ENCODE peak calls at places on chromosomes 4 and X, in five cellular contexts. One of them, this sample, is unnamed.

GRCh38 chr4:23060776-23061175 is 368.0 kb downstream of the GBA3 start:
- DNase-seq in CD4-positive, CD25-positive, alpha-beta regulatory T cell: no peak
- DNase-seq in spleen: no peak
- DNase-seq in breast epithelium: no peak
- DNase-seq in body of pancreas: no peak
- DNase-seq in this sample: no peak

GRCh38 chr4:41303372-41304118 is 46.8 kb downstream of the UCHL1 start:
- DNase-seq in CD4-positive, CD25-positive, alpha-beta regulatory T cell: no peak
- DNase-seq in body of pancreas: no peak
- DNase-seq in spleen: no peak
- DNase-seq in breast epithelium: no peak
- DNase-seq in this sample: no peak

GRCh38 chr4:1776521-1777161 is 16.5 kb upstream of the FGFR3 start:
- DNase-seq in CD4-positive, CD25-positive, alpha-beta regulatory T cell: no peak
- DNase-seq in spleen: no peak
- DNase-seq in breast epithelium: no peak
- DNase-seq in body of pancreas: peak; percentile 65
- DNase-seq in this sample: no peak

GRCh38 chr4:112739442-112739841 is 102.5 kb downstream of the LARP7 start:
- DNase-seq in breast epithelium: no peak
- DNase-seq in body of pancreas: no peak
- DNase-seq in spleen: no peak
- DNase-seq in CD4-positive, CD25-positive, alpha-beta regulatory T cell: no peak
- DNase-seq in this sample: no peak

GRCh38 chr4:166594326-166594946 is 639.9 kb downstream of the SPOCK3 start:
- DNase-seq in body of pancreas: peak; percentile 53
- DNase-seq in CD4-positive, CD25-positive, alpha-beta regulatory T cell: no peak
- DNase-seq in spleen: no peak
- DNase-seq in breast epithelium: no peak
- DNase-seq in this sample: no peak

GRCh38 chrX:110853610-110854009 is 58.0 kb upstream of the CHRDL1 start:
- DNase-seq in breast epithelium: peak; percentile 61
- DNase-seq in body of pancreas: peak; percentile 57
- DNase-seq in CD4-positive, CD25-positive, alpha-beta regulatory T cell: no peak
- DNase-seq in spleen: no peak
- DNase-seq in this sample: no peak

GRCh38 chr4:47122592-47123291 is 91.4 kb downstream of the GABRB1 start:
- DNase-seq in spleen: no peak
- DNase-seq in body of pancreas: peak; percentile 59
- DNase-seq in breast epithelium: no peak
- DNase-seq in CD4-positive, CD25-positive, alpha-beta regulatory T cell: no peak
- DNase-seq in this sample: no peak

GRCh38 chr4:163300445-163300844 is 32.0 kb downstream of the NPY1R start:
- DNase-seq in spleen: no peak
- DNase-seq in CD4-positive, CD25-positive, alpha-beta regulatory T cell: no peak
- DNase-seq in breast epithelium: no peak
- DNase-seq in body of pancreas: no peak
- DNase-seq in this sample: no peak

GRCh38 chr4:172938870-172939269 is 229.7 kb upstream of the GALNT7 start:
- DNase-seq in CD4-positive, CD25-positive, alpha-beta regulatory T cell: no peak
- DNase-seq in breast epithelium: no peak
- DNase-seq in spleen: no peak
- DNase-seq in body of pancreas: no peak
- DNase-seq in this sample: no peak

GRCh38 chr4:56134272-56134671 is 185.5 kb downstream of the CEP135 start:
- DNase-seq in body of pancreas: peak; percentile 12
- DNase-seq in spleen: no peak
- DNase-seq in CD4-positive, CD25-positive, alpha-beta regulatory T cell: no peak
- DNase-seq in breast epithelium: no peak
- DNase-seq in this sample: peak; percentile 72

GRCh38 chr4:46387956-46388355 is 2.0 kb downstream of the GABRA2 start:
- DNase-seq in breast epithelium: no peak
- DNase-seq in body of pancreas: no peak
- DNase-seq in CD4-positive, CD25-positive, alpha-beta regulatory T cell: no peak
- DNase-seq in spleen: no peak
- DNase-seq in this sample: no peak

GRCh38 chr4:145482209-145483021 is 762 bp downstream of the SMAD1 start:
- DNase-seq in CD4-positive, CD25-positive, alpha-beta regulatory T cell: no peak
- DNase-seq in spleen: peak; percentile 80
- DNase-seq in body of pancreas: peak; percentile 62
- DNase-seq in breast epithelium: peak; percentile 55
- DNase-seq in this sample: peak; percentile 81

GRCh38 chrX:21373637-21374162 is 518 bp upstream of the CNKSR2 start:
- DNase-seq in CD4-positive, CD25-positive, alpha-beta regulatory T cell: peak; percentile 16
- DNase-seq in breast epithelium: no peak
- DNase-seq in spleen: no peak
- DNase-seq in body of pancreas: no peak
- DNase-seq in this sample: peak; percentile 75

GRCh38 chr4:182170417-182170935 is 72.7 kb upstream of the TENM3 start:
- DNase-seq in spleen: no peak
- DNase-seq in breast epithelium: no peak
- DNase-seq in CD4-positive, CD25-positive, alpha-beta regulatory T cell: no peak
- DNase-seq in body of pancreas: no peak
- DNase-seq in this sample: no peak

GRCh38 chr4:99816611-99817309 is at the start of gene DAPP1:
- DNase-seq in body of pancreas: peak; percentile 22
- DNase-seq in breast epithelium: peak; percentile 52
- DNase-seq in CD4-positive, CD25-positive, alpha-beta regulatory T cell: peak; percentile 56
- DNase-seq in spleen: peak; percentile 93
- DNase-seq in this sample: peak; percentile 78

DNA sequence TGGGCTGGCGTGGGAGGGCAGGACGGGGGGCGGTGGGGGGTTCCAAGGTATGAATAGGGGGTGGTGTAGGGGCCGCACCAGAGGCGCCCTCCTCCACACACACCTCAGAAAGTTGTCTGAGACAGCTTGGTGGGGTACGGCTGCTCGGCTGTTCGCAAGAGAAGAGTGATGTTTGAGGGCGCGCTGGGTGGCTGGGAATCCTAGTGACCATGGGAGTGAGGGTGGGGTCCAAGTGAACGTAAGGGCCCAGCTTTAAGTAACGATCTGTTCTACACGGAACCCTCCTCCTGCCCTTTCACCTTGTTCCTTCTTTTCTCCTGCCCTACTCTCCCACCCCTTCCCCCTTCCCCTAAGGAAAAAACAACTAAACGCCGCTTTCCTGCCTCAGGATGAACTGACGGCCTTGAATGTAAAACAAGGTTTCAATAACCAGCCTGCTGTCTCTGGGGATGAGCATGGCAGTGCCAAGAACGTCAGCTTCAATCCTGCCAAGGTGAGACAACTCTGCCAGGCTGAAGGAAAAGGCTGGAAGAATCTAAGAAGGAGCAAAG is 664 bp downstream of the MED12 start:
- DNase-seq in spleen: no peak
- DNase-seq in body of pancreas: no peak
- DNase-seq in CD4-positive, CD25-positive, alpha-beta regulatory T cell: no peak
- DNase-seq in breast epithelium: no peak
- DNase-seq in this sample: no peak
- H3K4me3 ChIP-seq in spleen: peak overlapping the region; percentile 49
- H3K4me3 ChIP-seq in body of pancreas: peak overlapping the region; percentile 27
- H3K4me3 ChIP-seq in CD4-positive, CD25-positive, alpha-beta regulatory T cell: peak overlapping the region; percentile 66
- H3K4me3 ChIP-seq in breast epithelium: peak overlapping the region; percentile 68
- H3K4me3 ChIP-seq in this sample: peak overlapping the region; percentile 74

GRCh38 chrX:132481449-132481848 is 7.4 kb downstream of the MBNL3 start:
- DNase-seq in body of pancreas: no peak
- DNase-seq in CD4-positive, CD25-positive, alpha-beta regulatory T cell: no peak
- DNase-seq in breast epithelium: no peak
- DNase-seq in spleen: no peak
- DNase-seq in this sample: no peak
- H3K4me3 ChIP-seq in body of pancreas: no peak overlapping the region
- H3K4me3 ChIP-seq in CD4-positive, CD25-positive, alpha-beta regulatory T cell: peak overlapping the region; percentile 84
- H3K4me3 ChIP-seq in breast epithelium: no peak overlapping the region
- H3K4me3 ChIP-seq in spleen: no peak overlapping the region
- H3K4me3 ChIP-seq in this sample: no peak overlapping the region

DNA sequence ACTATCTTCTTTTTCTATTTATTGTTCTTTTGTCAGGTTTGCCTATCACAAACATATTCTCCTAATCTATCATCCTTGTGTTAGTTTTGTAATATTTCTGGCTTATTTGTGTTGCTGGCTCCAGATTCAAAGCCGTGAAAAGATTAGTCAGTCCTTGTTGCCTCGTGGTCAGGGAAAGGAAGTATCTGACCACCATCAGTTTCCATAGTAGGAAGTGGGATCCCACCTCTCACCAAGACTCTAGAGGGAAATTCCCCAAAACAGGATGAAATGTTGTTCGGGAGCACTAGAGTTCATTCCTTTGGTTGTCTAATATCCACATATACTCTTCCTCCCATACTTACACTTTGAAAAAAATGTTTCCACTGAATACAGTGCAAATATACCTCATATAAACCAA is 131.0 kb upstream of the HUWE1 start:
- DNase-seq in spleen: no peak
- DNase-seq in breast epithelium: no peak
- DNase-seq in CD4-positive, CD25-positive, alpha-beta regulatory T cell: no peak
- DNase-seq in body of pancreas: no peak
- DNase-seq in this sample: no peak
- H3K4me3 ChIP-seq in spleen: no peak overlapping the region
- H3K4me3 ChIP-seq in breast epithelium: no peak overlapping the region
- H3K4me3 ChIP-seq in CD4-positive, CD25-positive, alpha-beta regulatory T cell: no peak overlapping the region
- H3K4me3 ChIP-seq in body of pancreas: no peak overlapping the region
- H3K4me3 ChIP-seq in this sample: no peak overlapping the region

GRCh38 chrX:134544189-134544588 is 84.2 kb downstream of the HPRT1 start:
- DNase-seq in CD4-positive, CD25-positive, alpha-beta regulatory T cell: no peak
- DNase-seq in breast epithelium: no peak
- DNase-seq in body of pancreas: no peak
- DNase-seq in spleen: no peak
- DNase-seq in this sample: no peak

GRCh38 chrX:134545524-134545923 is 85.6 kb downstream of the HPRT1 start:
- DNase-seq in spleen: no peak
- DNase-seq in CD4-positive, CD25-positive, alpha-beta regulatory T cell: no peak
- DNase-seq in body of pancreas: no peak
- DNase-seq in breast epithelium: no peak
- DNase-seq in this sample: peak; percentile 67

GRCh38 chrX:134544614-134545255 is 84.8 kb downstream of the HPRT1 start:
- DNase-seq in spleen: no peak
- DNase-seq in breast epithelium: no peak
- DNase-seq in body of pancreas: peak; percentile 41
- DNase-seq in CD4-positive, CD25-positive, alpha-beta regulatory T cell: no peak
- DNase-seq in this sample: peak; percentile 90

GRCh38 chrX:134547047-134547679 is 87.2 kb downstream of the HPRT1 start:
- DNase-seq in spleen: no peak
- DNase-seq in CD4-positive, CD25-positive, alpha-beta regulatory T cell: no peak
- DNase-seq in body of pancreas: no peak
- DNase-seq in breast epithelium: no peak
- DNase-seq in this sample: no peak

GRCh38 chrX:134546187-134546586 is 86.2 kb downstream of the HPRT1 start:
- DNase-seq in CD4-positive, CD25-positive, alpha-beta regulatory T cell: no peak
- DNase-seq in spleen: no peak
- DNase-seq in body of pancreas: no peak
- DNase-seq in breast epithelium: no peak
- DNase-seq in this sample: peak; percentile 70
- H3K4me3 ChIP-seq in CD4-positive, CD25-positive, alpha-beta regulatory T cell: no peak overlapping the region
- H3K4me3 ChIP-seq in spleen: no peak overlapping the region
- H3K4me3 ChIP-seq in body of pancreas: no peak overlapping the region
- H3K4me3 ChIP-seq in breast epithelium: peak overlapping the region; percentile 26
- H3K4me3 ChIP-seq in this sample: peak overlapping the region; percentile 81

GRCh38 chr4:186651181-186651603 is 72.5 kb downstream of the FAT1 start:
- DNase-seq in spleen: no peak
- DNase-seq in body of pancreas: no peak
- DNase-seq in breast epithelium: no peak
- DNase-seq in CD4-positive, CD25-positive, alpha-beta regulatory T cell: no peak
- DNase-seq in this sample: no peak
- H3K4me3 ChIP-seq in spleen: no peak overlapping the region
- H3K4me3 ChIP-seq in body of pancreas: no peak overlapping the region
- H3K4me3 ChIP-seq in breast epithelium: peak overlapping the region; percentile 57
- H3K4me3 ChIP-seq in CD4-positive, CD25-positive, alpha-beta regulatory T cell: no peak overlapping the region
- H3K4me3 ChIP-seq in this sample: peak overlapping the region; percentile 21

DNA sequence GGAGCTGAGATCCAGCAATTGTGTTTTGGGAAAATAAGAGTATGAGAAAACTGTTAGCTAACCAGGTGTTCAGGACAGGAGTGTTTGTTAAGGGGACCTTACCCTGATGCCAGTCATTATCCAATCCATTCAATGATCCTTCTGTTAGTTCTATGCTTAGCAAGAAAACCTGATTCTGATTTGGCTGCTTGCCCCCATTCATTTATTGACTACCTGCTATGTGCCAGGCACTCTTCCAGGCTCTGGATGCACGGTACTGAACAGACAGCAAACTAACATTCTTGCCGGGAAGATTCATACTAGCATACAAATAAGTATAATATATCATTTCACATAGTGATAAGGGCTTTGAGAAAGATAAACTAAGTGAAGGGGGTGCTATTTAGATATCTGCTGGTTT is 1.0 kb upstream of the MECP2 start:
- DNase-seq in CD4-positive, CD25-positive, alpha-beta regulatory T cell: no peak
- DNase-seq in spleen: no peak
- DNase-seq in body of pancreas: peak; percentile 57
- DNase-seq in breast epithelium: no peak
- DNase-seq in this sample: no peak
- H3K4me3 ChIP-seq in CD4-positive, CD25-positive, alpha-beta regulatory T cell: peak overlapping the region; percentile 57
- H3K4me3 ChIP-seq in spleen: no peak overlapping the region
- H3K4me3 ChIP-seq in body of pancreas: no peak overlapping the region
- H3K4me3 ChIP-seq in breast epithelium: no peak overlapping the region
- H3K4me3 ChIP-seq in this sample: no peak overlapping the region

GRCh38 chrX:68683580-68683979 is 36.1 kb downstream of the STARD8 start:
- DNase-seq in CD4-positive, CD25-positive, alpha-beta regulatory T cell: no peak
- DNase-seq in breast epithelium: no peak
- DNase-seq in spleen: no peak
- DNase-seq in body of pancreas: no peak
- DNase-seq in this sample: no peak

GRCh38 chrX:68685722-68686683 is 38.5 kb downstream of the STARD8 start:
- DNase-seq in body of pancreas: no peak
- DNase-seq in CD4-positive, CD25-positive, alpha-beta regulatory T cell: no peak
- DNase-seq in spleen: peak; percentile 87
- DNase-seq in breast epithelium: no peak
- DNase-seq in this sample: peak; percentile 80

GRCh38 chrX:68684919-68685304 is 37.4 kb downstream of the STARD8 start:
- DNase-seq in breast epithelium: no peak
- DNase-seq in spleen: no peak
- DNase-seq in body of pancreas: no peak
- DNase-seq in CD4-positive, CD25-positive, alpha-beta regulatory T cell: no peak
- DNase-seq in this sample: no peak

GRCh38 chrX:68684291-68684918 is 36.9 kb downstream of the STARD8 start:
- DNase-seq in CD4-positive, CD25-positive, alpha-beta regulatory T cell: no peak
- DNase-seq in body of pancreas: no peak
- DNase-seq in spleen: peak; percentile 89
- DNase-seq in breast epithelium: no peak
- DNase-seq in this sample: peak; percentile 88

DNA sequence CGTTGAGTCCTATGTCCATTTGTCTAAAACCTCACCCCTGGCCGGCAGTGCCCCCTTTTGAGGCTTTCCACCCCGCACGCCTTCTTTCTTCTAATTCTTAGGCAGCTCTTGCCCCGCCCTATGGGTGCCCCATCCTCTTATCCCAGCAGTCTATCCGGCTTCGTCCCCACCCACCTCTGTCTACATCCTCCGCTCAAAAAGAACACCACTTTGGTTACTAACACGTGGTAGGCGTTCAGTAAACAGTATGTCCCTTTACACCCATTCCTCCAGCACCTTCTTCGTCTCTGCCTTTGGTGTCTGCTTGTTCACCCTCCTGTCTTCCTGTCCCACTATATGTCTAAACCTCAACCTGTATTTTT is 39.2 kb downstream of the STARD8 start:
- DNase-seq in body of pancreas: no peak
- DNase-seq in CD4-positive, CD25-positive, alpha-beta regulatory T cell: no peak
- DNase-seq in breast epithelium: peak; percentile 26
- DNase-seq in spleen: no peak
- DNase-seq in this sample: no peak
- H3K4me3 ChIP-seq in body of pancreas: no peak overlapping the region
- H3K4me3 ChIP-seq in CD4-positive, CD25-positive, alpha-beta regulatory T cell: no peak overlapping the region
- H3K4me3 ChIP-seq in breast epithelium: peak overlapping the region; percentile 67
- H3K4me3 ChIP-seq in spleen: peak overlapping the region; percentile 23
- H3K4me3 ChIP-seq in this sample: peak overlapping the region; percentile 49